ENCODE peak calls at places on chromosomes 11 and 22, in eight cellular contexts. N, K, G, J, O, V, F and X are unnamed samples.

GRCh38 chr11:130389315-130389935 is 39.0 kb downstream of the ADAMTS8 start:
- DNase-seq in G (no peak), F (no peak), N (no peak), V (no peak), O (no peak), K (no peak), J (no peak), X (no peak)

GRCh38 chr11:14288189-14288935 is 70.6 kb downstream of the RRAS2 start:
- DNase-seq in O (no peak), K (no peak), J (no peak), G (no peak), V (no peak), N (peak), F (no peak), X (no peak)

GRCh38 chr22:42277988-42278776 is 7.7 kb upstream of the TCF20 start:
- DNase-seq in G (no peak), K (no peak), F (no peak), J (no peak), O (peak), V (no peak), N (no peak), X (no peak)

GRCh38 chr11:62484352-62484751 is 62.3 kb downstream of the AHNAK start:
- DNase-seq in V (no peak), N (no peak), O (no peak), G (no peak), K (no peak), J (no peak), F (no peak), X (no peak)

GRCh38 chr11:59551651-59552521 is 40.5 kb downstream of the OR4D9 start:
- DNase-seq in G (peak), N (peak), J (no peak), O (peak), F (peak), K (no peak), V (no peak), X (peak)

GRCh38 chr11:15101072-15101701 is 13.5 kb upstream of the INSC start:
- DNase-seq in V (peak), N (no peak), G (peak), J (peak), F (no peak), K (no peak), O (peak), X (peak)

GRCh38 chr11:108983621-108984020 is 318.8 kb downstream of the DDX10 start:
- DNase-seq in N (no peak), O (no peak), K (no peak), V (no peak), J (no peak), F (no peak), G (no peak), X (no peak)

GRCh38 chr11:12717851-12718291 is 43.6 kb downstream of the TEAD1 start:
- DNase-seq in F (no peak), K (no peak), G (peak), J (no peak), O (no peak), N (no peak), V (no peak), X (no peak)

GRCh38 chr11:115127790-115128189 is 376.4 kb downstream of the CADM1 start:
- DNase-seq in G (no peak), K (no peak), N (no peak), O (no peak), J (no peak), F (no peak), V (no peak), X (no peak)

GRCh38 chr11:43072096-43072495 is 239.7 kb upstream of the API5 start:
- DNase-seq in O (no peak), V (no peak), G (no peak), N (no peak), K (no peak), J (no peak), F (no peak), X (no peak)

GRCh38 chr22:43273902-43274484 is 69.2 kb downstream of the SCUBE1 start:
- DNase-seq in F (no peak), O (no peak), K (no peak), G (peak), V (no peak), J (no peak), N (peak), X (peak)

GRCh38 chr11:120337896-120338840 is 2.0 kb downstream of the ARHGEF12 start:
- DNase-seq in G (peak), N (peak), V (no peak), O (no peak), F (no peak), K (no peak), J (no peak), X (peak)

GRCh38 chr11:77821349-77821851 is 456 bp downstream of the AAMDC start:
- DNase-seq in O (peak), N (no peak), K (no peak), G (peak), V (peak), J (no peak), F (no peak), X (peak)

GRCh38 chr11:1503708-1504104 is 17.1 kb upstream of the MOB2 start:
- DNase-seq in O (no peak), F (no peak), N (no peak), G (no peak), V (no peak), K (no peak), J (no peak), X (no peak)

GRCh38 chr22:37095113-37095512 is 14.4 kb downstream of the TMPRSS6 start:
- DNase-seq in N (no peak), F (no peak), O (no peak), J (no peak), K (no peak), V (no peak), G (no peak), X (no peak)

GRCh38 chr11:111282663-111283062 is 15.7 kb upstream of the POU2AF3 start:
- DNase-seq in J (no peak), F (no peak), G (no peak), K (no peak), N (no peak), O (no peak), V (no peak), X (no peak)

GRCh38 chr11:107202189-107202588 is 183.9 kb upstream of the GUCY1A2 start:
- DNase-seq in V (no peak), F (no peak), J (no peak), N (no peak), G (no peak), K (no peak), O (no peak), X (peak)

GRCh38 chr11:23497040-23497439 is 636.8 kb upstream of the CCDC179 start:
- DNase-seq in N (no peak), K (no peak), V (no peak), F (no peak), O (no peak), J (no peak), G (no peak), X (no peak)

GRCh38 chr22:18985761-18986160 is 49.7 kb upstream of the PRODH start:
- DNase-seq in J (no peak), O (peak), N (no peak), K (no peak), V (no peak), G (no peak), F (no peak), X (no peak)

GRCh38 chr11:27380796-27381195 is 17.8 kb upstream of the CCDC34 start:
- DNase-seq in F (no peak), O (no peak), V (no peak), J (no peak), K (no peak), G (no peak), N (no peak), X (no peak)

GRCh38 chr11:19834761-19835160 is 122.1 kb downstream of the NAV2 start:
- DNase-seq in G (no peak), N (no peak), V (no peak), J (no peak), F (no peak), K (no peak), O (no peak), X (no peak)

GRCh38 chr22:39997939-39998726 is 3.4 kb downstream of the FAM83F start:
- DNase-seq in J (no peak), G (no peak), N (peak), F (no peak), O (no peak), K (no peak), V (no peak), X (no peak)

GRCh38 chr11:16879690-16880089 is 134.5 kb downstream of the PLEKHA7 start:
- DNase-seq in V (no peak), K (no peak), G (no peak), N (no peak), J (no peak), F (no peak), O (no peak), X (no peak)

GRCh38 chr11:70471254-70471653 is 72.9 kb downstream of the CTTN start:
- DNase-seq in O (peak), K (no peak), G (peak), N (no peak), V (no peak), F (no peak), J (no peak), X (no peak)

GRCh38 chr11:34654491-34655334 is 33.8 kb downstream of the EHF start:
- DNase-seq in K (no peak), F (peak), J (no peak), O (no peak), V (no peak), G (no peak), N (peak), X (peak)

GRCh38 chr22:32375678-32376450 is 18.2 kb downstream of the RFPL3 start:
- DNase-seq in O (no peak), J (no peak), K (no peak), G (no peak), V (no peak), N (peak), F (no peak), X (no peak)

GRCh38 chr11:29616611-29617010 is 400.2 kb downstream of the KCNA4 start:
- DNase-seq in O (no peak), V (no peak), N (no peak), K (no peak), G (no peak), F (peak), J (no peak), X (no peak)

GRCh38 chr11:109971184-109971523 is 122.0 kb upstream of the ZC3H12C start:
- DNase-seq in F (peak), N (no peak), V (no peak), G (peak), J (no peak), K (no peak), O (no peak), X (no peak)

GRCh38 chr11:118226294-118226693 is 1.5 kb upstream of the JAML start:
- DNase-seq in G (no peak), K (no peak), J (no peak), N (no peak), O (no peak), F (no peak), V (no peak), X (no peak)